ENCODE peak calls at places on chromosomes 16 and 17, in five cellular contexts. Z is GM06990; G is activated T-helper 2 cell treated with anti-CD3 and anti-CD28 coated beads, Interferon-gamma antibody, Interleukin-2, Interleukin-4, amounts not matched to agents 10 μg/mL and 5 μg/mL and 100 μg/mL, durations not matched to agents 14 hours and 24 hours and 36 hours; V is stimulated activated CD8-positive, alpha-beta memory T cell treated with anti-CD3 and anti-CD28 coated beads, Interleukin-4, amount 100 ng/mL, for 24 hours; E is posterior vena cava. A is an unnamed sample.

GRCh38 chr17:21676281-21677111 is 15.8 kb upstream of the KCNJ18 start:
- DNase-seq in Z (no peak), V (no peak), E (peak), G (no peak), A (no peak)

GRCh38 chr16:66934138-66934838 is at the start of gene CIAO2B:
- DNase-seq in V (peak), Z (peak), E (peak), G (peak), A (peak)

GRCh38 chr16:4373909-4374742 is 2.5 kb downstream of the VASN start:
- DNase-seq in V (no peak), Z (no peak), E (peak), G (no peak), A (no peak)

GRCh38 chr17:17189559-17189958 is 16.6 kb downstream of the PLD6 start:
- DNase-seq in E (no peak), Z (no peak), G (no peak), V (no peak), A (no peak)

GRCh38 chr17:3035256-3035967 is 28.0 kb downstream of the OR1D5 start:
- DNase-seq in G (peak), E (no peak), Z (no peak), V (no peak), A (no peak)

GRCh38 chr16:53775821-53776431 is 72.0 kb downstream of the FTO start:
- DNase-seq in G (no peak), E (no peak), V (no peak), Z (no peak), A (no peak)

GRCh38 chr17:38970804-38971203 is 3.6 kb upstream of the FBXO47 start:
- DNase-seq in G (no peak), V (no peak), Z (no peak), E (peak), A (no peak)

GRCh38 chr17:41026668-41027471 is at the start of gene KRTAP1-5:
- DNase-seq in G (no peak), E (no peak), Z (no peak), V (no peak), A (no peak)

GRCh38 chr16:24972608-24973220 is 42.5 kb downstream of the ARHGAP17 start:
- DNase-seq in G (no peak), E (no peak), V (no peak), Z (peak), A (no peak)

GRCh38 chr17:19537116-19537515 is 3.5 kb downstream of the SLC47A1 start:
- DNase-seq in Z (no peak), E (peak), V (no peak), G (no peak), A (no peak)

GRCh38 chr17:62653831-62654829 is 26.7 kb downstream of the MRC2 start:
- DNase-seq in G (no peak), E (peak), Z (no peak), V (no peak), A (no peak)

A was measured in GM12878.